ENCODE peak calls at places on chromosomes 5 and 9, in six cellular contexts. X is B cell, S is psoas muscle, V is H9, R is PC-3, O is progenitor cell of endocrine pancreas. I is an unnamed sample.

GRCh38 chr9:33851301-33851700 is 34.3 kb downstream of the UBE2R2 start:
- DNase-seq in O (no peak), S (no peak), X (no peak), R (peak; percentile 37), V (no peak), I (no peak)

GRCh38 chr5:139647406-139648204 is 544 bp upstream of the CXXC5 start:
- DNase-seq in O (no peak), V (no peak), X (no peak), S (no peak), R (no peak), I (peak; percentile 49)

GRCh38 chr9:129109504-129109903 is 1.1 kb downstream of the CRAT start:
- DNase-seq in V (peak; percentile 45), O (no peak), R (peak; percentile 21), S (peak; percentile 72), X (no peak), I (peak; percentile 34)

GRCh38 chr9:32991895-32992595 is 9.4 kb downstream of the APTX start:
- DNase-seq in V (no peak), S (no peak), R (no peak), O (no peak), X (no peak), I (no peak)

GRCh38 chr5:14528115-14528514 is 53.5 kb upstream of the OTULINL start:
- DNase-seq in S (no peak), X (no peak), R (no peak), V (no peak), O (no peak), I (no peak)

GRCh38 chr9:121445986-121446385 is 53.7 kb downstream of the GGTA1 start:
- DNase-seq in V (no peak), O (no peak), X (no peak), R (peak; percentile 20), S (no peak), I (no peak)

GRCh38 chr5:20113031-20113685 is 125.2 kb upstream of the CDH18 start:
- DNase-seq in V (no peak), S (no peak), O (no peak), X (no peak), R (no peak), I (no peak)

GRCh38 chr5:90096415-90097081 is 313.0 kb downstream of the CETN3 start:
- DNase-seq in R (peak; percentile 91), S (peak; percentile 15), X (no peak), V (no peak), O (no peak), I (no peak)

GRCh38 chr5:17275279-17276158 is 58.1 kb downstream of the BASP1 start:
- DNase-seq in S (no peak), R (no peak), X (no peak), O (no peak), V (no peak), I (no peak)

GRCh38 chr5:107338341-107338740 is 332.4 kb downstream of the EFNA5 start:
- DNase-seq in R (peak; percentile 34), O (no peak), S (no peak), V (no peak), X (no peak), I (no peak)

GRCh38 chr9:93683331-93684134 is 107.1 kb downstream of the PHF2 start:
- DNase-seq in X (peak; percentile 26), S (no peak), V (peak; percentile 24), O (peak; percentile 7), R (no peak), I (no peak)

GRCh38 chr5:142545653-142546322 is 140.1 kb downstream of the FGF1 start:
- DNase-seq in X (no peak), S (no peak), R (no peak), V (no peak), O (no peak), I (no peak)

GRCh38 chr5:102622244-102622643 is 123.4 kb upstream of the SLCO6A1 start:
- DNase-seq in X (no peak), S (no peak), V (no peak), O (no peak), R (no peak), I (no peak)

GRCh38 chr9:134059661-134060395 is 8.0 kb downstream of the BRD3 start:
- DNase-seq in S (peak; percentile 23), X (peak; percentile 90), R (no peak), O (peak; percentile 6), V (peak; percentile 24), I (peak; percentile 11)

GRCh38 chr9:126148523-126148870 is 178.1 kb upstream of the MVB12B start:
- DNase-seq in S (no peak), X (no peak), V (peak; percentile 19), R (no peak), O (peak; percentile 2), I (no peak)

GRCh38 chr5:11494340-11494739 is 409.9 kb downstream of the CTNND2 start:
- DNase-seq in O (no peak), S (no peak), R (peak; percentile 52), V (no peak), X (no peak), I (no peak)

GRCh38 chr5:142059304-142059940 is 46.6 kb upstream of the GNPDA1 start:
- DNase-seq in R (peak; percentile 48), V (peak; percentile 38), S (no peak), X (no peak), O (no peak), I (no peak)

GRCh38 chr9:87213948-87214347 is 266.6 kb upstream of the GAS1 start:
- DNase-seq in R (no peak), V (no peak), S (no peak), X (no peak), O (no peak), I (no peak)

GRCh38 chr9:121566401-121567141 is 66.9 kb upstream of the GGTA1 start:
- DNase-seq in V (no peak), S (peak; percentile 59), O (no peak), R (peak; percentile 28), X (no peak), I (no peak)

GRCh38 chr5:72408602-72409001 is 88.4 kb downstream of the PTCD2 start:
- DNase-seq in S (no peak), O (no peak), R (no peak), X (no peak), V (no peak), I (no peak)

GRCh38 chr9:23050548-23050947 is 603.9 kb downstream of the DMRTA1 start:
- DNase-seq in X (no peak), V (no peak), O (no peak), R (no peak), S (no peak), I (no peak)

DNA sequence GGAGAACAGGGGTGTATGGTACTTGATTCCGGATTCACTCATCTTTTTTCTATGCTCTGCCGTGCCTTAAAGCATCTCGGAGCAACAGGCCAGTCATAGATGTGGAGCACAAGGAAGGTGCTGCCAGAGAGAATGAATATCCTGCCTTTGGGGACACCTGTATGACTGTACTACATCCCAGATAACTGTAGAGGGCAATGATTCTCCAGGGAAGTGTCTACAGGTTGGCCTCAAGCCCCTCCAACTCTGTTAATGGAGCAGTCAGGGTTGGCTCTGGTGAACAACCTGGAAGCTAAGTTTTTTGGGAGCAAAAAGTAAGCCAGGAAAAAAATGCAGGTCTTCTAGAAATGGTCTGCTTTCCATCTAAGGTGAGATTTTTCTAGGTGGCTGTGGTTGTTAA is 71.0 kb downstream of the NREP start:
- DNase-seq in X (no peak), O (no peak), R (peak; percentile 65), S (no peak), V (peak; percentile 44), I (peak; percentile 23)
- TF ChIP-seq CTCF in X (no peak), O (peak; percentile 24), R (peak; percentile 77), S (peak; percentile 16), V (peak; percentile 66), I (peak; percentile 43)

GRCh38 chr9:127158995-127159801 is 36.8 kb upstream of the ANGPTL2 start:
- DNase-seq in X (no peak), S (peak; percentile 81), R (no peak), O (no peak), V (peak; percentile 60), I (peak; percentile 70)
- TF ChIP-seq CTCF in X (no peak), S (peak; percentile 41), R (no peak), O (peak; percentile 28), V (peak; percentile 58), I (peak; percentile 51)

DNA sequence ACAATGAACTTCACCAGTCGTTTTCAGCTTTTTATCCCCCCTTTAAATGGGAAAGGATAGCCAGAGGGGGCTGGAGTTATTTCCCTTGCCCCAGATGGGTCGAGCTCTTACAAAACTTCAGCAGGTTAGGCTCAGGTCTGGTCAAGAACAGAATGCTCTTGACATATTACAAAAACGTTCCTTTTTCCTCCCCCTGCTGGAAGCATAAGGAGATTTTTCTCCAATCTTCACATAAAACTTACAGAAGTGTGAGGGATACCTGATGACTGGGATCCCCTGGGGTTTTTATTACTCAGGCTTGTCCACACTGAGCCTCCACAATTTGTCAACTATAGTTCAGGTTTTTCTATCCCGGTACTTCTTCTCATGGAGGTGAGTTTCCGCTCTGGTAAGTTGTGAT is 60.8 kb downstream of the CSF2 start:
- DNase-seq in O (no peak), R (peak; percentile 59), V (no peak), X (no peak), S (no peak), I (no peak)
- TF ChIP-seq CTCF in O (peak; percentile 42), R (peak; percentile 60), V (peak; percentile 40), X (peak; percentile 41), S (peak; percentile 8), I (peak; percentile 18)

DNA sequence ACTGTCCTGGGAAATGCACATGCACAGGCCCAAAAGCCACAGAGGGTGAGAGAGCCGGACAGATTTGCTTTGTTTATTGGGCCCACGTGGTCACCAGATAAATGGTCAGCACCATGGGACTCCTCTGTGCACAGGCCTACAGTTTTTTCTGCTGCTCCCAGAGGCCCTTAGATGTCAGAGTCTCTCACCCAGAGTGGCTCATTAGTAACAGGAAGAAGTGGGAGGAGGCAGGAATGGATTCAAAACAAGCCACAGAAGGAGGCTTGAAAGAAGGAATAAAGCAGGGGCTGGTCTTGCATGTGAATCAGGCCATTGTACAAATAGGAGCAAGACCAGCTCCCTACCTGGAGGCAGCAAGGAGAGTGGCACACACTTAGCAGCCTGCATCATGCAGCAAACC is 314.5 kb downstream of the TLE1 start:
- DNase-seq in V (no peak), O (no peak), X (no peak), S (no peak), R (no peak), I (no peak)
- TF ChIP-seq CTCF in V (no peak), O (no peak), X (no peak), S (no peak), R (no peak), I (no peak)

DNA sequence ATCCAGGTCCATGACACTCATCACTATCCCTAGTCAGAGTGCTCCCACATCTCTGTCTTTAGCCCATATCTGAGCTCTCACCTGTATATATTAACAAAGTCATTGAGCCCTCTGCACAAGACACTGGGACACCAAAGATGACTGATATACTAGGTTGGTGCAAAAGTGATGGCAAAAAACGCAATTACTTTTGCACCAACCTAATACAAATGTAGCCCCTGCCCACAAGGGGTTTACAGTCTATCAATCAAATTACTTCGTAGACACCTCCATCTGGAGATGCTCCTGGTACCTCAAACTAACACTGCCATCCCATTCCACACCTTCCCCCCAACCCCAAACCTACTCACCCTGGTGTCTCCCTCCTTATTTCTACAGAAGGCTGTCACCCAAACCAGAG is 194.1 kb downstream of the MCTP1 start:
- DNase-seq in V (no peak), O (no peak), R (no peak), S (no peak), X (no peak), I (no peak)
- TF ChIP-seq CTCF in V (no peak), O (no peak), R (no peak), S (no peak), X (no peak), I (no peak)